ENCODE peak calls at places on chromosomes 1 and 21, in eight cellular contexts. D is fibroblast of lung; L is activated T-helper 1 cell treated with anti-CD3 and anti-CD28 coated beads, Interleukin-12 subunit alpha, Interleukin-12 subunit beta, Interleukin-2, Interleukin-4 antibody, amounts not matched to agents 30 ng/mL and 10 ng/mL and 1 ng/mL, durations not matched to agents 14 hours and 24 hours and 36 hours; E is kidney; H is stimulated activated CD8-positive, alpha-beta memory T cell treated with anti-CD3 and anti-CD28 coated beads, Interleukin-2, amount 100 ng/mL, for 48 hours; R is NCI-H1417; Y is mammary epithelial cell; N is iPS DF 6.9. U is an unnamed sample.

GRCh38 chr1:167489581-167490340 is 28.6 kb downstream of the CD247 start:
- DNase-seq in D (no peak), L (no peak), E (no peak), H (no peak), R (peak), Y (no peak), N (peak), U (peak)

GRCh38 chr1:19957779-19958178 is 21.6 kb downstream of the PLA2G2A start:
- DNase-seq in D (no peak), L (no peak), E (no peak), H (no peak), R (no peak), Y (no peak), N (no peak), U (peak)

GRCh38 chr1:172976222-172977041 is 74.3 kb downstream of the TNFSF18 start:
- DNase-seq in D (peak), L (no peak), E (no peak), H (no peak), R (no peak), Y (peak), N (no peak), U (no peak)

GRCh38 chr1:74506311-74506710 is 6.1 kb downstream of the LRRC53 start:
- DNase-seq in D (no peak), L (no peak), E (no peak), H (no peak), R (peak), Y (no peak), N (no peak), U (no peak)

GRCh38 chr1:52925571-52926005 is 1.5 kb upstream of the SCP2 start:
- DNase-seq in D (peak), L (no peak), E (no peak), H (no peak), R (no peak), Y (no peak), N (no peak), U (no peak)

GRCh38 chr1:112707217-112708001 is 482 bp upstream of the RHOC start:
- DNase-seq in D (peak), L (peak), E (peak), H (peak), R (peak), Y (peak), N (no peak), U (peak)

GRCh38 chr1:36991551-36991950 is 42.8 kb downstream of the GRIK3 start:
- DNase-seq in D (no peak), L (no peak), E (no peak), H (no peak), R (no peak), Y (no peak), N (no peak), U (no peak)

GRCh38 chr1:59718989-59719360 is 95.8 kb upstream of the HOOK1 start:
- DNase-seq in D (no peak), L (no peak), E (no peak), H (no peak), R (no peak), Y (no peak), N (no peak), U (no peak)

GRCh38 chr1:115748396-115749130 is 20.0 kb downstream of the CASQ2 start:
- DNase-seq in D (peak), L (no peak), E (no peak), H (no peak), R (peak), Y (peak), N (no peak), U (no peak)

GRCh38 chr1:24952413-24952841 is 22.4 kb upstream of the RUNX3 start:
- DNase-seq in D (no peak), L (no peak), E (peak), H (no peak), R (no peak), Y (peak), N (no peak), U (no peak)

GRCh38 chr21:32335601-32336575 is 37.2 kb downstream of the MRAP start:
- DNase-seq in D (peak), L (no peak), E (no peak), H (no peak), R (no peak), Y (no peak), N (no peak), U (no peak)

GRCh38 chr1:228161381-228161780 is 4.2 kb upstream of the IBA57 start:
- DNase-seq in D (no peak), L (no peak), E (peak), H (no peak), R (no peak), Y (peak), N (no peak), U (no peak)

GRCh38 chr1:30378991-30379581 is 344.3 kb downstream of the MATN1 start:
- DNase-seq in D (peak), L (no peak), E (peak), H (no peak), R (peak), Y (peak), N (no peak), U (no peak)

U was measured in WTC11.